ENCODE peak calls at places on chromosomes 1 and 21, in seven cellular contexts. Q is fibroblast of mammary gland; B is DND-41; Y is CD8-positive, alpha-beta T cell; H is GM12878; M is colonic mucosa; W is NB4. E is an unnamed sample.

GRCh38 chr1:31703431-31704260 is at the start of gene COL16A1:
- DNase-seq in W (no peak), H (no peak), M (peak), B (no peak), Y (no peak), Q (peak), E (peak)

GRCh38 chr1:78009276-78009675 is 4.5 kb downstream of the DNAJB4 start:
- DNase-seq in Q (no peak), W (no peak), Y (no peak), B (no peak), M (no peak), H (no peak), E (no peak)

GRCh38 chr1:86758570-86758969 is 54.2 kb downstream of the SH3GLB1 start:
- DNase-seq in B (no peak), W (no peak), Q (no peak), H (no peak), M (peak), Y (no peak), E (peak)

GRCh38 chr1:111214884-111215283 is 12.6 kb upstream of the CHI3L2 start:
- DNase-seq in B (peak), H (no peak), Y (peak), Q (no peak), M (no peak), W (no peak), E (no peak)

GRCh38 chr1:47337350-47337749 is 3.8 kb downstream of the CMPK1 start:
- DNase-seq in Y (no peak), M (no peak), H (no peak), B (no peak), W (no peak), Q (no peak), E (no peak)

GRCh38 chr1:51551848-51552296 is 32.8 kb upstream of the EPS15 start:
- DNase-seq in M (no peak), Q (no peak), H (no peak), Y (no peak), B (no peak), W (no peak), E (no peak)

GRCh38 chr1:230163205-230163604 is 96.2 kb downstream of the GALNT2 start:
- DNase-seq in M (no peak), W (no peak), Q (peak), Y (no peak), B (no peak), H (no peak), E (peak)

GRCh38 chr1:222627232-222627631 is 9.3 kb downstream of the MIA3 start:
- DNase-seq in W (no peak), Q (peak), B (no peak), M (no peak), H (no peak), Y (no peak), E (peak)

GRCh38 chr1:215900684-215901083 is 333.6 kb downstream of the KCTD3 start:
- DNase-seq in B (no peak), M (no peak), W (no peak), H (no peak), Y (no peak), Q (no peak), E (no peak)

GRCh38 chr1:10514490-10515235 is 39.9 kb downstream of the PEX14 start:
- DNase-seq in Y (no peak), M (no peak), W (peak), B (peak), H (no peak), Q (peak), E (peak)

GRCh38 chr21:45267390-45267760 is 20.3 kb downstream of the POFUT2 start:
- DNase-seq in M (no peak), Q (no peak), W (no peak), Y (no peak), H (no peak), B (no peak), E (no peak)

DNA sequence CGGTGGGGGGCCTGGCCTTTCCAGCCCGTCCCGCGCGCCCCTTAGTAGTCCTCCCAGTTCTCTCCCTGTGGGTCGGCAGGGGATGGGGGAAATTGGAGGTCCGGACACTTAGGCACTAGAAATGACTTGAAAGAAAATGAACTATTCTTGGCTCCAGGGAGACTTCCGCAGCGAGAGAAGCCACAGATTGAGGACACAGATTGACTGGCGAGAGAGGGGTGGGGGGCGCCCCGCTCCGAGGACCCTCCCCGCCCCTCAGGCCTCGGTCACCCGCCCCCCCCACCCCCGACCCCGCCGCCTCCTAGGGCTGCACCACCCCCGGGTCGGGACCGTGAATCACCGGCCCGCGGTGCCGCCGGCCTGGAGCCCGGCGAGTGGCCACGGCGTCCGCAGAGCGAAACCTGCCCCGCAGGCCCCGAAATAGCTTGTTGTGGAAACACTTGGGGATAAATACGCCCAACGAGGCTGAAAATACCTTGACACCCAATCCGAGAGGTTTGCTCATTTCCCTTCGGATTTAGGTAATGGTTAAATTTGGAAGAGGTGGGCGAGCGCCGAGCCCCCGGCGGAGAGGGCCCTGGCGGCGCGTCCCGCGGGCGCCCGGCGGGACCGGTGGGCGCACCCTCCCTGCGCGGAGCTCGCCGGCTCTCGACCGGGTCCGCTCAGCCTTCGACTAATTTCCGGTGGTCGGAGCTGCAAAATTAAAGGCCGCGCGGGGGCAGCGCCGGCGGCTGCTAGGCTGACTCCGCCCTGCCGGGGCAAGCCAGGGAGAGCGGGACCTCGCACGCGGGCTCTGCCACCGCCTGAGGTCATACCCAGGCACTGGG is at the start of gene GFI1:
- DNase-seq in Q (no peak), M (peak), W (peak), Y (peak), H (no peak), B (no peak), E (no peak)
- TF ChIP-seq CTCF in Q (no peak), M (no peak), W (no peak), Y (no peak), H (peak), B (no peak), E (no peak)

GRCh38 chr1:92995420-92996130 is 34.3 kb upstream of the DIPK1A start:
- DNase-seq in M (peak), B (no peak), Q (no peak), W (no peak), Y (no peak), H (no peak), E (peak)

GRCh38 chr1:92996131-92996463 is 34.8 kb upstream of the DIPK1A start:
- DNase-seq in M (peak), Q (no peak), B (no peak), H (no peak), W (no peak), Y (no peak), E (no peak)

GRCh38 chr1:92993581-92993980 is 32.3 kb upstream of the DIPK1A start:
- DNase-seq in Y (no peak), M (no peak), B (no peak), W (no peak), Q (no peak), H (no peak), E (no peak)

GRCh38 chr1:92992877-92993276 is 31.6 kb upstream of the DIPK1A start:
- DNase-seq in H (no peak), B (no peak), W (no peak), Y (no peak), Q (no peak), M (no peak), E (no peak)

DNA sequence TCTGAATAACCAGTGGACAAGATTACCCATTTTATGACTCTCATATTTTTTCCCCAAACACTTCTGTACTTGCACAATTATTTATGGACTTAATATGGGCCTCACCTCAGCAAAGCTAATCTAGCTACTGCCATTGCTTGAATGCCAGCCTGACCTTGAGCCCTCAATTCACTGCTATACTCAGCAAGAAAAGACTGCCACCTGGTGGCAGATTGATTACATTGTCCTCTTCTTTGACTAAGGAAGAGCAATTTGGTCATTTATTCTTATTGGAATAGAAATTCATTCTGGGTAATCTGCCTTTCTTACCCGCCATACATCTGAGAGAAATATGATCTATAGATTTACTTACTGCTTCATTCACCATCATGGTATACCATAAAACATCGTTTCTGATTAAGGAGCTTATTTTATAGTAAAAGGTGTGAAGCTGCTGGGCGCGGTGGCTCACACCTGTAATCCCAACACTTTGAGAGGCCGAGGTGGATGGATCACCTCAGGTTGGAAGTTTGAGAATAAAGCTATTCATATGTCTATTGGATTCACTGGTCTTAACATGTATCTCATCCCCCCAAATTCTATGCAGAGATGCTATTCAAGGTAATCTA is 32.9 kb upstream of the DIPK1A start:
- DNase-seq in Q (peak), M (peak), Y (peak), W (peak), H (no peak), B (peak), E (peak)
- H3K4me3 ChIP-seq in Q (no peak), M (no peak), Y (no peak), W (no peak), H (no peak), B (no peak), E (no peak)

GRCh38 chr1:65441464-65441863 is 21.0 kb downstream of the LEPR start:
- DNase-seq in B (no peak), H (no peak), W (no peak), Y (no peak), Q (no peak), M (no peak), E (no peak)

GRCh38 chr1:65445837-65446236 is 25.4 kb downstream of the LEPR start:
- DNase-seq in M (no peak), H (no peak), B (no peak), Q (no peak), Y (no peak), W (no peak), E (no peak)

GRCh38 chr1:65442442-65442841 is 22.0 kb downstream of the LEPR start:
- DNase-seq in B (no peak), Q (no peak), M (no peak), W (no peak), H (no peak), Y (no peak), E (no peak)

GRCh38 chr1:65440915-65441314 is 20.4 kb downstream of the LEPR start:
- DNase-seq in Y (no peak), B (no peak), M (no peak), Q (peak), W (no peak), H (no peak), E (no peak)

GRCh38 chr1:65444128-65444527 is 23.7 kb downstream of the LEPR start:
- DNase-seq in M (no peak), H (no peak), B (no peak), Q (no peak), W (no peak), Y (no peak), E (no peak)
- TF ChIP-seq CTCF in M (no peak), H (no peak), B (no peak), Q (no peak), W (no peak), Y (no peak), E (no peak)

DNA sequence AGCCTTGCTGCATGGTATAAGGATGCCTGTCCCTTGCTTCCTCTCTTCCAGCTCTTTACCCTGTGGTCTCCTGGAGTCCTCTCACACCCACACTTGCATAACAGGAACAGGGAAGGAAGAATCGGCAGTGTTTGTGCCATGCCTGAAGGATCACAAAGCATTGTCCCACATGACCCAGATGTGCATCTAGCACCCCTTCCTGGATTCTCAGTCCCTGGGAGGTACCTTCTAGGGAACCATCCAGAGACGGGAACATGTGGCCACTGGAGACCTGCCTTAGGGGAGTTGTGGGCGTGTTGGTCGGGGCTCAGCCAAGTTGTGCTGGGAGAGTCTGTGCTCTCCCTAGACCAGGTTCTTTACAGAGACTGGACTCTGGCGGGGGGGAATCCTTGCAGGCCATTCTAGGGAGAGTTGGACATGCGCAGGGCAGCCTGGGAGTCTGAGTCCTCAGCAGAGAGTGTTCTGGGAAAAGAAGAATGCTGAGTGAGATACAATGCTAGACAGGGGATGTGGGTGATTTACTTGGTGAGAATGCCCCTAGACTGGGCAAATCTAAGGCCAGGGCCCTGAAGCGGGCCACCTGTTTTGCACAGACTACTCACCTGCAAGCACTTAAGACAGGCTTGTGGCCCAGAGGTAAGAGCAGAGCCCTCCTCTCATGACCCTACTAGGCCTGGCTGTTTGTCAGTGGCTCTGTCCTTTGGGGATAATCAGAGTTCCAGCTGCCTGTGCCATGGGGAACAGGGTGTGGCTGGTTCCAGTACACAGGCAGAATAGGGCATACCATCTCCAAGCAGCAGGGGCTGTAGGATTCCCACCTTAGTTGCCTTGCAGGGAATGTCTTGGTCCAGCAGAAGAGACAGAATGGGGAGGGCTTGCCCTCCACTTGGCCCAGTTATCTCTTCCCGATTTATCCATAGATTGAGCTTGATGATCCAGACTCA is 89.8 kb downstream of the MAN1C1 start:
- DNase-seq in M (no peak), B (no peak), W (no peak), Y (no peak), H (no peak), Q (no peak), E (no peak)
- H3K4me3 ChIP-seq in M (no peak), B (no peak), W (no peak), Y (no peak), H (no peak), Q (no peak), E (no peak)

E was measured in epithelial cell of esophagus.